ENCODE peak calls at places on chromosomes 6 and 20, in five cellular contexts. S is AML-193, I is cardiac fibroblast, F is kidney glomerular epithelial cell, H is hippocampal formation. W is an unnamed sample.
A peak's percentile ranks its signal among the peaks of the same experiment; 100 is the strongest.

GRCh38 chr6:30741789-30742315 is 635 bp downstream of the FLOT1 start:
- DNase-seq in S (no peak), I (peak; percentile 89), F (no peak), H (no peak), W (no peak)

GRCh38 chr6:26232306-26232949 is 132.6 kb upstream of the BTN3A2 start:
- DNase-seq in S (no peak), I (no peak), F (no peak), H (no peak), W (no peak)

GRCh38 chr20:45097485-45098095 is 3.3 kb downstream of the KCNS1 start:
- DNase-seq in S (no peak), I (peak; percentile 64), F (no peak), H (no peak), W (no peak)

GRCh38 chr6:150252714-150253444 is 110.0 kb downstream of the PPP1R14C start:
- DNase-seq in S (no peak), I (peak; percentile 18), F (peak; percentile 25), H (no peak), W (no peak)

GRCh38 chr6:134169881-134170486 is 117.6 kb upstream of the SLC2A12 start:
- DNase-seq in S (no peak), I (peak; percentile 50), F (no peak), H (no peak), W (peak; percentile 24)

GRCh38 chr20:32636278-32636677 is 37.5 kb downstream of the C20orf203 start:
- DNase-seq in S (no peak), I (no peak), F (no peak), H (no peak), W (no peak)

GRCh38 chr6:33725222-33725621 is 13.7 kb upstream of the UQCC2 start:
- DNase-seq in S (no peak), I (no peak), F (no peak), H (no peak), W (no peak)

GRCh38 chr6:7138111-7138510 is 30.4 kb downstream of the RREB1 start:
- DNase-seq in S (no peak), I (no peak), F (no peak), H (no peak), W (no peak)

GRCh38 chr20:31707994-31708744 is 14.5 kb downstream of the BCL2L1 start:
- DNase-seq in S (no peak), I (no peak), F (no peak), H (no peak), W (no peak)

GRCh38 chr6:63928613-63929012 is 293.0 kb downstream of the PHF3 start:
- DNase-seq in S (no peak), I (no peak), F (no peak), H (no peak), W (no peak)

GRCh38 chr6:11093065-11093590 is 506 bp upstream of the SMIM13 start:
- DNase-seq in S (peak; percentile 72), I (no peak), F (peak; percentile 62), H (no peak), W (no peak)

GRCh38 chr6:73388433-73388799 is 6.2 kb upstream of the DDX43 start:
- DNase-seq in S (no peak), I (no peak), F (no peak), H (no peak), W (no peak)

GRCh38 chr20:11790047-11790446 is 127.6 kb upstream of the BTBD3 start:
- DNase-seq in S (no peak), I (no peak), F (no peak), H (no peak), W (no peak)

GRCh38 chr20:60064554-60064953 is 106.3 kb downstream of the CDH26 start:
- DNase-seq in S (no peak), I (no peak), F (no peak), H (no peak), W (no peak)

GRCh38 chr6:113414511-113414910 is 442.6 kb upstream of the MARCKS start:
- DNase-seq in S (peak; percentile 12), I (peak; percentile 88), F (peak; percentile 51), H (no peak), W (peak; percentile 67)

GRCh38 chr6:159988983-159989454 is 20.1 kb downstream of the IGF2R start:
- DNase-seq in S (peak; percentile 47), I (peak; percentile 76), F (peak; percentile 22), H (no peak), W (no peak)

W was measured in foreskin fibroblast.